ENCODE peak calls at places on chromosomes 13 and 19, in six cellular contexts. S is tibial nerve, O is BE2C, H is cardiac muscle cell, B is GM06990, I is ovary. T is an unnamed sample.

GRCh38 chr19:3827306-3827705 is 41.1 kb upstream of the MATK start:
- DNase-seq in S (no peak), O (no peak), H (no peak), B (no peak), I (no peak), T (no peak)

GRCh38 chr19:36837902-36838783 is at the start of gene ZNF790:
- DNase-seq in S (peak; percentile 86), O (peak; percentile 86), H (peak; percentile 95), B (peak; percentile 91), I (peak; percentile 84), T (peak; percentile 59)

GRCh38 chr13:50320297-50320862 is 305.1 kb downstream of the KCNRG start:
- DNase-seq in S (no peak), O (no peak), H (no peak), B (no peak), I (no peak), T (no peak)

GRCh38 chr13:72536668-72537399 is 190.6 kb downstream of the MZT1 start:
- DNase-seq in S (no peak), O (no peak), H (peak; percentile 11), B (no peak), I (no peak), T (no peak)

GRCh38 chr13:70107498-70108271 is at the start of gene ATXN8OS:
- DNase-seq in S (no peak), O (peak; percentile 27), H (peak; percentile 19), B (no peak), I (no peak), T (no peak)

GRCh38 chr13:46211116-46211515 is 612 bp upstream of the LRRC63 start:
- DNase-seq in S (no peak), O (no peak), H (no peak), B (no peak), I (no peak), T (no peak)

GRCh38 chr13:81171065-81171647 is 830.2 kb upstream of the SPRY2 start:
- DNase-seq in S (no peak), O (no peak), H (peak; percentile 21), B (no peak), I (no peak), T (no peak)

GRCh38 chr13:99895999-99896695 is 75.4 kb downstream of the ZIC5 start:
- DNase-seq in S (no peak), O (no peak), H (no peak), B (no peak), I (no peak), T (no peak)

GRCh38 chr13:99605417-99606321 is 104.4 kb downstream of the TM9SF2 start:
- DNase-seq in S (peak; percentile 10), O (peak; percentile 34), H (peak; percentile 52), B (peak; percentile 50), I (peak; percentile 32), T (no peak)

GRCh38 chr13:64716936-64717335 is 2513.2 kb downstream of the PCDH9 start:
- DNase-seq in S (no peak), O (no peak), H (no peak), B (no peak), I (no peak), T (no peak)

GRCh38 chr13:64723735-64724134 is 2506.4 kb downstream of the PCDH9 start:
- DNase-seq in S (no peak), O (peak; percentile 58), H (peak; percentile 24), B (no peak), I (no peak), T (peak; percentile 80)

GRCh38 chr19:3987619-3988371 is 2.5 kb upstream of the EEF2 start:
- DNase-seq in S (peak; percentile 83), O (peak; percentile 91), H (peak; percentile 91), B (peak; percentile 88), I (peak; percentile 88), T (no peak)

GRCh38 chr19:43519436-43520088 is 7.4 kb downstream of the ETHE1 start:
- DNase-seq in S (peak; percentile 73), O (peak; percentile 86), H (peak; percentile 90), B (no peak), I (peak; percentile 85), T (no peak)

GRCh38 chr13:26964278-26965057 is 203.9 kb upstream of the GPR12 start:
- DNase-seq in S (no peak), O (peak; percentile 70), H (peak; percentile 33), B (no peak), I (no peak), T (no peak)

GRCh38 chr13:50033696-50034095 is 18.5 kb downstream of the KCNRG start:
- DNase-seq in S (no peak), O (no peak), H (no peak), B (no peak), I (no peak), T (peak; percentile 34)

GRCh38 chr13:114167445-114167844 is 11.6 kb upstream of the CFAP97D2 start:
- DNase-seq in S (no peak), O (no peak), H (no peak), B (no peak), I (no peak), T (no peak)

GRCh38 chr13:35744144-35744543 is 267.7 kb upstream of the MAB21L1 start:
- DNase-seq in S (no peak), O (no peak), H (no peak), B (no peak), I (no peak), T (no peak)

GRCh38 chr19:6772028-6772865 is at the start of gene VAV1:
- DNase-seq in S (no peak), O (no peak), H (no peak), B (peak; percentile 92), I (no peak), T (no peak)

GRCh38 chr19:55820037-55820436 is 11.8 kb downstream of the NLRP11 start:
- DNase-seq in S (no peak), O (no peak), H (no peak), B (no peak), I (no peak), T (no peak)

GRCh38 chr13:101690871-101691270 is 238.4 kb downstream of the ITGBL1 start:
- DNase-seq in S (no peak), O (no peak), H (no peak), B (no peak), I (no peak), T (no peak)

GRCh38 chr13:39634956-39635355 is 20.5 kb upstream of the COG6 start:
- DNase-seq in S (no peak), O (no peak), H (no peak), B (no peak), I (no peak), T (no peak)

GRCh38 chr13:70967564-70967963 is 859.3 kb upstream of the KLHL1 start:
- DNase-seq in S (no peak), O (no peak), H (no peak), B (no peak), I (no peak), T (no peak)

GRCh38 chr19:48391100-48392005 is at the start of gene KDELR1:
- DNase-seq in S (peak; percentile 71), O (peak; percentile 80), H (peak; percentile 87), B (peak; percentile 81), I (peak; percentile 82), T (no peak)

GRCh38 chr13:36438594-36439483 is 6.5 kb downstream of the CCNA1 start:
- DNase-seq in S (no peak), O (no peak), H (no peak), B (no peak), I (no peak), T (no peak)

GRCh38 chr13:96041326-96042092 is 11.7 kb downstream of the UGGT2 start:
- DNase-seq in S (no peak), O (no peak), H (no peak), B (no peak), I (no peak), T (no peak)

DNA sequence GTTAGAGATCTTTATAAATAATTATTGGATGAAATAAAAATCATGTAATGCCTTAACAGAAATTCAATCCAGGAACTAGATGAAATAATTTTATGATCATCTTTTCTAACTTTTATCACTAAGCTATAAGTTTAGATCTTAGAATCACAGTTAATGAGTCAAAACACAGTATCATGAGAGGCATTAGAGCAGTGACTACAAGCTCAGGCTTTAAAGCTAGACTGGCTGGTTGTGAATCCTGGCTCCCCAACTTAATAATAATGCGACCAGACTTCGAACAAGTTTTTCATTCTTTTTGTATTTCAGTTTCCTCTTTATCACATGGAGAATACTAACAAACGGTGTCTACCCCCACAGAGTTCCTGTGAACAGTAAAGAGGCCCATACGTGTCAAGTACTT is 108.6 kb downstream of the MYCBP2 start:
- DNase-seq in S (no peak), O (no peak), H (no peak), B (no peak), I (no peak), T (no peak)
- H3K4me3 ChIP-seq in S (no peak overlapping the region), O (no peak overlapping the region), H (no peak overlapping the region), B (no peak overlapping the region), I (no peak overlapping the region), T (no peak overlapping the region)

GRCh38 chr19:44663996-44664395 is 7.3 kb upstream of the CEACAM19 start:
- DNase-seq in S (no peak), O (no peak), H (no peak), B (no peak), I (no peak), T (no peak)

GRCh38 chr19:44660081-44660480 is 11.2 kb upstream of the CEACAM19 start:
- DNase-seq in S (no peak), O (no peak), H (no peak), B (no peak), I (no peak), T (no peak)

GRCh38 chr19:44662686-44663085 is 8.6 kb upstream of the CEACAM19 start:
- DNase-seq in S (no peak), O (no peak), H (no peak), B (no peak), I (no peak), T (no peak)

GRCh38 chr19:44661904-44662303 is 9.4 kb upstream of the CEACAM19 start:
- DNase-seq in S (no peak), O (no peak), H (no peak), B (no peak), I (no peak), T (no peak)

GRCh38 chr19:44661205-44661604 is 10.1 kb upstream of the CEACAM19 start:
- DNase-seq in S (no peak), O (no peak), H (no peak), B (no peak), I (no peak), T (no peak)
- H3K36me3 ChIP-seq in S (no peaks in the 10 kb centered on the region), O (peaks cover 67% of the 10 kb centered on the region), H (peaks cover 21% of the 10 kb centered on the region), B (no peaks in the 10 kb centered on the region), I (no peaks in the 10 kb centered on the region), T (peaks cover 35% of the 10 kb centered on the region)

GRCh38 chr13:23899555-23899954 is 2.3 kb upstream of the C1QTNF9B start:
- DNase-seq in S (peak; percentile 62), O (peak; percentile 33), H (peak; percentile 40), B (no peak), I (peak; percentile 47), T (no peak)
- TF ChIP-seq CTCF in S (peak; percentile 37), O (peak; percentile 66), H (peak; percentile 61), B (peak; percentile 65), I (no peak), T (peak; percentile 57)

GRCh38 chr13:79483302-79483701 is 2.3 kb downstream of the NDFIP2 start:
- DNase-seq in S (no peak), O (no peak), H (no peak), B (no peak), I (no peak), T (peak; percentile 73)

GRCh38 chr13:79481685-79482052 is 714 bp downstream of the NDFIP2 start:
- DNase-seq in S (no peak), O (no peak), H (no peak), B (no peak), I (no peak), T (no peak)

GRCh38 chr13:79480954-79481684 is at the start of gene NDFIP2:
- DNase-seq in S (peak; percentile 54), O (peak; percentile 93), H (peak; percentile 93), B (peak; percentile 92), I (peak; percentile 73), T (no peak)

GRCh38 chr13:79485014-79485441 is 4.1 kb downstream of the NDFIP2 start:
- DNase-seq in S (no peak), O (no peak), H (no peak), B (no peak), I (no peak), T (peak; percentile 81)

GRCh38 chr13:79482271-79482970 is 1.5 kb downstream of the NDFIP2 start:
- DNase-seq in S (no peak), O (no peak), H (no peak), B (no peak), I (no peak), T (no peak)
- H3K4me3 ChIP-seq in S (no peak overlapping the region), O (peak overlapping the region; percentile 98), H (peak overlapping the region; percentile 85), B (peak overlapping the region; percentile 80), I (no peak overlapping the region), T (peak overlapping the region; percentile 94)

T was measured in BJ.